ENCODE peak calls at places on chromosome 1, in seven cellular contexts. Y is C1 segment of cervical spinal cord, P is PC-3, A is Panc1, Q is glutamatergic neuron, O is GM06990, H is iPS DF 6.9. E is an unnamed sample.

GRCh38 chr1:66809736-66810326 is 8.8 kb upstream of the INSL5 start:
- DNase-seq in O (no peak), A (no peak), H (no peak), Q (no peak), Y (no peak), P (no peak), E (no peak)

GRCh38 chr1:51714374-51715019 is 97.6 kb downstream of the OSBPL9 start:
- DNase-seq in A (no peak), O (no peak), H (no peak), Q (no peak), Y (no peak), P (peak; percentile 16), E (no peak)

GRCh38 chr1:20473894-20474293 is 12.1 kb downstream of the CAMK2N1 start:
- DNase-seq in P (no peak), H (no peak), Q (no peak), Y (no peak), O (no peak), A (no peak), E (no peak)

GRCh38 chr1:10973552-10973951 is 38.9 kb upstream of the TARDBP start:
- DNase-seq in A (no peak), O (no peak), Y (no peak), P (no peak), H (no peak), Q (no peak), E (no peak)

GRCh38 chr1:36204347-36204909 is 19.8 kb upstream of the THRAP3 start:
- DNase-seq in Q (no peak), Y (no peak), P (no peak), A (no peak), H (no peak), O (no peak), E (no peak)

GRCh38 chr1:31605908-31606427 is 11.5 kb upstream of the HCRTR1 start:
- DNase-seq in A (no peak), P (no peak), Q (no peak), O (peak; percentile 78), H (no peak), Y (no peak), E (peak; percentile 87)

GRCh38 chr1:1606232-1606631 is 6.3 kb upstream of the FNDC10 start:
- DNase-seq in O (no peak), Q (no peak), Y (no peak), A (no peak), P (no peak), H (no peak), E (no peak)

GRCh38 chr1:30877205-30877912 is 31.2 kb downstream of the SDC3 start:
- DNase-seq in Y (no peak), A (no peak), O (no peak), P (no peak), Q (no peak), H (no peak), E (no peak)

GRCh38 chr1:3785458-3786157 is 10.7 kb downstream of the LRRC47 start:
- DNase-seq in P (peak; percentile 49), Q (peak; percentile 67), A (no peak), Y (no peak), O (no peak), H (no peak), E (no peak)

GRCh38 chr1:6271554-6271953 is 10.7 kb upstream of the GPR153 start:
- DNase-seq in H (no peak), O (no peak), Q (no peak), Y (no peak), A (no peak), P (no peak), E (no peak)

GRCh38 chr1:187342495-187342894 is 513.7 kb downstream of the PLA2G4A start:
- DNase-seq in O (no peak), A (no peak), Q (no peak), P (no peak), H (no peak), Y (no peak), E (no peak)

GRCh38 chr1:183080406-183080805 is 57.2 kb downstream of the LAMC1 start:
- DNase-seq in H (no peak), P (peak; percentile 67), Y (no peak), O (no peak), Q (no peak), A (no peak), E (no peak)

GRCh38 chr1:239739919-239740318 is 351.8 kb upstream of the FMN2 start:
- DNase-seq in A (no peak), Q (no peak), P (no peak), H (no peak), Y (no peak), O (no peak), E (no peak)

GRCh38 chr1:85049735-85050166 is 1.5 kb upstream of the MCOLN3 start:
- DNase-seq in O (no peak), P (no peak), Q (no peak), A (no peak), H (no peak), Y (no peak), E (no peak)

GRCh38 chr1:163535807-163536206 is 214.1 kb downstream of the NUF2 start:
- DNase-seq in Y (no peak), O (no peak), A (peak; percentile 17), P (peak; percentile 72), H (no peak), Q (no peak), E (no peak)

GRCh38 chr1:151815716-151816327 is 10.6 kb upstream of the LINGO4 start:
- DNase-seq in Y (no peak), P (no peak), H (no peak), O (no peak), A (no peak), Q (no peak), E (no peak)

GRCh38 chr1:80656628-80657019 is 1144.1 kb upstream of the ADGRL2 start:
- DNase-seq in P (peak; percentile 67), O (no peak), Y (no peak), H (no peak), A (no peak), Q (no peak), E (no peak)

GRCh38 chr1:62237950-62238374 is 43.3 kb downstream of the L1TD1 start:
- DNase-seq in P (no peak), A (no peak), Q (no peak), Y (no peak), O (no peak), H (no peak), E (no peak)

GRCh38 chr1:210882414-210883221 is 251.3 kb downstream of the KCNH1 start:
- DNase-seq in O (no peak), Y (no peak), H (no peak), Q (no peak), P (peak; percentile 31), A (no peak), E (no peak)

GRCh38 chr1:231315887-231316286 is 21.8 kb downstream of the EXOC8 start:
- DNase-seq in Y (no peak), Q (peak; percentile 38), A (peak; percentile 18), H (peak; percentile 31), O (peak; percentile 61), P (peak; percentile 68), E (peak; percentile 58)

GRCh38 chr1:183543619-183544204 is 46.5 kb downstream of the NCF2 start:
- DNase-seq in H (peak; percentile 25), A (peak; percentile 22), P (peak; percentile 66), O (no peak), Y (no peak), Q (no peak), E (peak; percentile 23)

GRCh38 chr1:23803674-23804073 is 3.1 kb upstream of the GALE start:
- DNase-seq in Y (no peak), O (no peak), Q (no peak), A (no peak), P (no peak), H (no peak), E (no peak)

GRCh38 chr1:166159656-166160055 is 7.1 kb downstream of the FAM78B start:
- DNase-seq in Y (no peak), Q (no peak), O (no peak), A (no peak), P (no peak), H (no peak), E (no peak)